ENCODE peak calls at places on chromosome 21, in eight cellular contexts. D, I, Y, S, U, Q, J and F are unnamed samples.

GRCh38 chr21:44867999-44868700 is 5.3 kb downstream of the PTTG1IP start:
- DNase-seq in D (no peak), I (no peak), Y (no peak), S (no peak), U (no peak), Q (no peak), J (peak), F (no peak)

GRCh38 chr21:35987475-35987874 is 72.9 kb downstream of the SETD4 start:
- DNase-seq in D (no peak), I (no peak), Y (no peak), S (peak), U (no peak), Q (no peak), J (no peak), F (no peak)

GRCh38 chr21:36260030-36260787 is 59.8 kb upstream of the MORC3 start:
- DNase-seq in D (peak), I (peak), Y (peak), S (peak), U (peak), Q (no peak), J (no peak), F (peak)

GRCh38 chr21:35136586-35137254 is 87.6 kb upstream of the RUNX1 start:
- DNase-seq in D (peak), I (peak), Y (no peak), S (no peak), U (no peak), Q (no peak), J (no peak), F (peak)

GRCh38 chr21:43866659-43867331 is 1.8 kb downstream of the AGPAT3 start:
- DNase-seq in D (no peak), I (no peak), Y (no peak), S (peak), U (no peak), Q (no peak), J (peak), F (no peak)

GRCh38 chr21:45220714-45221113 is 67.0 kb downstream of the POFUT2 start:
- DNase-seq in D (no peak), I (no peak), Y (no peak), S (no peak), U (no peak), Q (no peak), J (no peak), F (no peak)

GRCh38 chr21:9008636-9009035 is 1512.7 kb upstream of the TPTE start:
- DNase-seq in D (no peak), I (no peak), Y (no peak), S (no peak), U (no peak), Q (no peak), J (no peak), F (no peak)

GRCh38 chr21:36985761-36986594 is 19.5 kb upstream of the HLCS start:
- DNase-seq in D (no peak), I (no peak), Y (no peak), S (no peak), U (no peak), Q (no peak), J (no peak), F (no peak)

GRCh38 chr21:37338671-37339526 is 27.7 kb upstream of the DYRK1A start:
- DNase-seq in D (peak), I (peak), Y (peak), S (no peak), U (peak), Q (no peak), J (no peak), F (peak)

GRCh38 chr21:17858764-17859163 is 39.6 kb upstream of the C21orf91 start:
- DNase-seq in D (no peak), I (no peak), Y (no peak), S (no peak), U (no peak), Q (no peak), J (no peak), F (no peak)

GRCh38 chr21:31731112-31731801 is 661 bp downstream of the SCAF4 start:
- DNase-seq in D (no peak), I (no peak), Y (no peak), S (peak), U (peak), Q (no peak), J (peak), F (no peak)

GRCh38 chr21:36927718-36928117 is 38.8 kb downstream of the HLCS start:
- DNase-seq in D (peak), I (peak), Y (peak), S (peak), U (peak), Q (no peak), J (peak), F (peak)

GRCh38 chr21:28135646-28136045 is 857.0 kb downstream of the LTN1 start:
- DNase-seq in D (no peak), I (no peak), Y (no peak), S (no peak), U (no peak), Q (no peak), J (no peak), F (no peak)

GRCh38 chr21:44521928-44522752 is 17.9 kb downstream of the KRTAP10-1 start:
- DNase-seq in D (no peak), I (no peak), Y (no peak), S (no peak), U (no peak), Q (no peak), J (peak), F (no peak)

GRCh38 chr21:34881894-34882371 is 167.2 kb downstream of the RUNX1 start:
- DNase-seq in D (peak), I (peak), Y (no peak), S (no peak), U (no peak), Q (no peak), J (no peak), F (peak)

GRCh38 chr21:44640761-44641160 is 3.6 kb downstream of the KRTAP10-10 start:
- DNase-seq in D (no peak), I (no peak), Y (no peak), S (no peak), U (no peak), Q (no peak), J (no peak), F (no peak)

GRCh38 chr21:45182958-45183357 is 104.7 kb downstream of the POFUT2 start:
- DNase-seq in D (no peak), I (no peak), Y (no peak), S (no peak), U (no peak), Q (no peak), J (no peak), F (no peak)

GRCh38 chr21:17775431-17776126 is 43.6 kb downstream of the C21orf91 start:
- DNase-seq in D (no peak), I (no peak), Y (no peak), S (no peak), U (no peak), Q (no peak), J (peak), F (no peak)

GRCh38 chr21:44919913-44920693 is 596 bp downstream of the ITGB2 start:
- DNase-seq in D (no peak), I (no peak), Y (no peak), S (no peak), U (no peak), Q (no peak), J (no peak), F (no peak)

GRCh38 chr21:14881863-14882262 is 182.9 kb downstream of the NRIP1 start:
- DNase-seq in D (no peak), I (no peak), Y (no peak), S (no peak), U (no peak), Q (no peak), J (no peak), F (no peak)

GRCh38 chr21:45140346-45140940 is 66.1 kb downstream of the ADARB1 start:
- DNase-seq in D (peak), I (peak), Y (peak), S (peak), U (peak), Q (no peak), J (peak), F (peak)

GRCh38 chr21:38992737-38993136 is 187.0 kb downstream of the ETS2 start:
- DNase-seq in D (no peak), I (no peak), Y (no peak), S (no peak), U (no peak), Q (no peak), J (no peak), F (peak)

GRCh38 chr21:38989745-38990423 is 184.2 kb downstream of the ETS2 start:
- DNase-seq in D (peak), I (peak), Y (peak), S (peak), U (no peak), Q (no peak), J (no peak), F (peak)

GRCh38 chr21:38989097-38989744 is 183.5 kb downstream of the ETS2 start:
- DNase-seq in D (no peak), I (no peak), Y (no peak), S (no peak), U (no peak), Q (no peak), J (no peak), F (no peak)

GRCh38 chr21:38988211-38989096 is 182.7 kb downstream of the ETS2 start:
- DNase-seq in D (no peak), I (no peak), Y (no peak), S (no peak), U (no peak), Q (no peak), J (no peak), F (no peak)

GRCh38 chr21:38990424-38990794 is 184.7 kb downstream of the ETS2 start:
- DNase-seq in D (no peak), I (no peak), Y (no peak), S (no peak), U (no peak), Q (no peak), J (no peak), F (no peak)
- H3K4me3 ChIP-seq in D (no peak), I (no peak), Y (no peak), S (no peak), U (no peak), Q (no peak), J (no peak), F (no peak)

GRCh38 chr21:40404319-40404906 is 442.5 kb downstream of the DSCAM start:
- DNase-seq in D (no peak), I (peak), Y (no peak), S (peak), U (peak), Q (no peak), J (no peak), F (no peak)
- H3K4me3 ChIP-seq in D (no peak), I (no peak), Y (no peak), S (no peak), U (no peak), Q (no peak), J (no peak), F (no peak)

GRCh38 chr21:23887709-23888303 is 1719.5 kb downstream of the MRPL39 start:
- DNase-seq in D (no peak), I (no peak), Y (no peak), S (no peak), U (no peak), Q (no peak), J (no peak), F (no peak)
- H3K4me3 ChIP-seq in D (no peak), I (no peak), Y (no peak), S (no peak), U (no peak), Q (no peak), J (no peak), F (no peak)

DNA sequence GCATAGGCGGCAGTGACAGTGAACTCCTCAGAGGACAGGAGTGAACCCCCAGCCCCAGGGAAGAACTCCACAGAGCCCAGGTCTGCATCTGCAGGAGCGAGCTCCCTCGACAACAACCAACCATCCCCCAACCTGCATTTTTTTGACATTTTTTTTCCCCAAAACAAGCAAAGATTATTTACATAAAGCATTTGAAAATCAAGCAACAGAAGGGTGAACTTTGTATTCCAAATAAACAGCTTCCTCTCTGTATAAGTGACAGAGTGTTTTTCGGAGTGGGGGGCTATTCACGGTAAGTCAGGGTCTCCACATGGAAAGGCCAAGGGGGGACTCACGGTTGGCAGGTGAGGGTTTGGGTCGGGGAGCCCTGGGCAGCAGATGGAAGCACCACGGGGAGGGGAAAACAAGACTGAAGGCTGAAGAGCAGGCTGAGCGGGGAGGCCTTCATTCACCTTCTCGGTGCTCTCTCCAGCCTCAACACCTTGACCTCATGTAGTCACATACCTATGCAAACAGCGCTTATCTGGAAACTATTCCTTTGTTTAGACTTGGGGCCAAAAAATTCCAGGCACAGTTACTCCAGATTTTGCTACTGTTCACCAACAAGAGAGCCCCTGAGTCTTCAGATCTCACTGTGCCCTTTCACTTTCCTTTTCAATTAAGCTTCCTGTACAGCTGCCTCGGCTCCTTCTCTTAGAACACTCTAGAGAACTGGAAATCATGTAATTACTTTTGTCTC is 27.6 kb downstream of the C2CD2 start:
- DNase-seq in D (no peak), I (peak), Y (no peak), S (peak), U (no peak), Q (no peak), J (peak), F (peak)
- H3K4me3 ChIP-seq in D (peak), I (peak), Y (no peak), S (no peak), U (peak), Q (peak), J (peak), F (peak)

GRCh38 chr21:16194851-16195251 is 465.1 kb downstream of the USP25 start:
- DNase-seq in D (no peak), I (peak), Y (peak), S (no peak), U (no peak), Q (no peak), J (no peak), F (peak)
- H3K4me3 ChIP-seq in D (peak), I (peak), Y (peak), S (no peak), U (peak), Q (peak), J (no peak), F (peak)

GRCh38 chr21:39385299-39386145 is 36.6 kb upstream of the HMGN1 start:
- DNase-seq in D (peak), I (peak), Y (no peak), S (peak), U (peak), Q (no peak), J (peak), F (peak)
- H3K4me3 ChIP-seq in D (peak), I (peak), Y (no peak), S (no peak), U (peak), Q (peak), J (no peak), F (peak)

GRCh38 chr21:25788677-25789076 is 53.9 kb downstream of the GABPA start:
- DNase-seq in D (no peak), I (no peak), Y (no peak), S (no peak), U (no peak), Q (no peak), J (no peak), F (no peak)

GRCh38 chr21:25791321-25791720 is 56.5 kb downstream of the GABPA start:
- DNase-seq in D (no peak), I (no peak), Y (no peak), S (no peak), U (no peak), Q (no peak), J (no peak), F (peak)

GRCh38 chr21:25790122-25790951 is 55.6 kb downstream of the GABPA start:
- DNase-seq in D (peak), I (peak), Y (peak), S (no peak), U (no peak), Q (no peak), J (no peak), F (peak)
- H3K4me3 ChIP-seq in D (peak), I (peak), Y (no peak), S (peak), U (no peak), Q (peak), J (no peak), F (peak)

DNA sequence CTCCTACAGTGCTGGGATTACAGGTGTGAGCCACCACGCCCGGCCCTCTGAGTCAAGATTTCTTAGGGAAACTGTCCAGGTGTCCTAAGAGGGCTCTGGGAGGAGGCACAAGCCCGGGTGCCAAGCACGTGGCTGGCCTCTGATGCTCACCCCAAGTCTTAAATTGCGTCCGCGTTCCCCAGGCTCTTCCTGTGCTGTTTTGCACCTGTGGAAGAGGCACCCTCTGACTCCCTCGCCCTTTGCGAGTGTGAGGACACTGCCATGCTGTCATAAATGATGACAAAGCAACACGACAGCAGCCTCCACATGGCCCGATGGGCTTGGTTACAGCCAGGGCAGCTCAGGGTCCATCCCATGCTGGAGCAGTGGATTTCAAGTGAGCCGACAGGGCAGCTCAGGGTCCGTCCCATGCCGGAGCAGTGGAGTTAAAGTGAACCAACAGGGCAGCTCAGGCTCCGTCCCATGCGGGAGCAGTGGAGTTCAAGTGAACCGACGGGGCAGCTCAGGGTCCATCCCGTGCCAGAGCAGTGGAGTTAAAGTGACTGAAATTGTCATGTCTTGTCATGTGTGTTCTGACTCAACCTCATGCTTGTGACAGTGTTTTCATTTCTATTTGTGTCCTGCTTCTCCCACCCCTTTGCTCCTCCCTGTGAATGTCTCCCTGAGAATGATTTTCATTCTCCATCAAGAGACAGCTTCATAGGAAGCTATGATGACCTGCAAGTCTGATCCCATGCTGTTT is 33.9 kb downstream of the PCNT start:
- DNase-seq in D (no peak), I (no peak), Y (no peak), S (no peak), U (no peak), Q (no peak), J (no peak), F (no peak)
- H3K4me3 ChIP-seq in D (no peak), I (no peak), Y (no peak), S (no peak), U (no peak), Q (no peak), J (no peak), F (no peak)

DNA sequence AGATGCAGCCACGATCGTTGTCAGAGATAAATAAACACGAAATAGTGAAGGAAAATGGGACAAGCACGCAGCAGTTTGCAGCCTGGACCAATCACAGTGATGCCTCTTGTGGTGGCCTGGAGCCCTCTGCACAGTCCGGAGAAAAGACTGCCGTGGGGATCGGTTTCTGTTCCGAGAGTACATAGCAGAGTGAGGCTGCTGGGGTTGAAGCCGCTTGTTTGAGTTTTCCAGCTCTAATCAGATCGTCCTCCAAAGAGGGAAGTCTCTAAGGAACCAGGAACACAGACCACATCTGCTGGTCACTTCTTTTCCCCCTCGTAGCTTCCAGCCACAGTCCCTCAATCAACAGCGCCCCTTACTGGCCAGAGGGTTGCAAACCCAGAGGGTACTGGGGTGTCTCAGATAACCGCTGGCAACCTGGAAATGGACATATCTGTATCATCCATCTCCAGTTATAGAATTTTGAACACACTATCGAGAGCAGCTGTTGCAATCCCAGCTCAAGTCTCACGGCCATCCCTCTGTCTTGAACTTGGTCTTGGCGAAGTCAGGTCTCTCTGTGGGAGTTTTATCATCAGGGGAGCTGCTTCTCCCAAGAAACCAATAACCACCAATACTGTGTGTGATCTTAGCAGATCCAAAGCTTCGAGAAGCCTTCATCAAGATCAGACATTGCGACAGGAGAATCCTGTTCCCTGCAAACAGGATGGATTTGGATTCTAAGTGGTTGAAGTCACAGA is 57.4 kb downstream of the OLIG1 start:
- DNase-seq in D (peak), I (peak), Y (peak), S (peak), U (peak), Q (no peak), J (peak), F (peak)
- H3K4me3 ChIP-seq in D (peak), I (peak), Y (peak), S (no peak), U (peak), Q (no peak), J (no peak), F (peak)

DNA sequence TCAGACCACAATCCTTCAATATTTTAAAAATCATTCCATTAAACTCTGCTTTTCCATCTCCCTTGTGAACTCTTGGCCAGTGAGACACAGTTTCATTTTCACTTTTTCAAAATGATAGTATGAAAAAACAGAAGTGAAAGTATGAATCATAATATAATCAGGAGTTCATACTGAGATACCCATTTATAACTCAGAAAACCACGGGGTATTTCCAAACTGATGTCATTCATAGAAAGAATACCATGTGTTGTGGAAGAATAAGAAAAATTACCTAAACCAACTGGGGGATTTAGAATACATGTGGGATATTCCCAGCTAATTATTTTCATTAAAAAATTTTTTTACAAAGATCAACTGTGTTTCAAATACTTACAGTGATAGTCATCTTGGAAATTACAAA is 149.9 kb downstream of the MRPL39 start:
- DNase-seq in D (peak), I (peak), Y (no peak), S (no peak), U (no peak), Q (no peak), J (no peak), F (peak)
- H3K4me3 ChIP-seq in D (no peak), I (no peak), Y (no peak), S (no peak), U (no peak), Q (no peak), J (no peak), F (peak)